ENCODE peak calls at places on chromosomes 7 and 10, in eight cellular contexts. One of them, this sample, is unnamed.

GRCh38 chr7:25790261-25790660 is 361.7 kb upstream of the NFE2L3 start:
- DNase-seq in psoas muscle: no peak
- DNase-seq in colonic mucosa: no peak
- DNase-seq in PC-3: no peak
- DNase-seq in Calu3: no peak
- DNase-seq in lung: no peak
- DNase-seq in A549: no peak
- DNase-seq in AG04450: no peak
- DNase-seq in this sample: no peak

GRCh38 chr7:122515404-122515803 is 183.5 kb downstream of the RNF133 start:
- DNase-seq in AG04450: no peak
- DNase-seq in Calu3: peak
- DNase-seq in psoas muscle: no peak
- DNase-seq in colonic mucosa: no peak
- DNase-seq in lung: no peak
- DNase-seq in A549: no peak
- DNase-seq in PC-3: no peak
- DNase-seq in this sample: no peak

GRCh38 chr10:1454428-1454827 is 282.9 kb downstream of the ADARB2 start:
- DNase-seq in colonic mucosa: no peak
- DNase-seq in PC-3: no peak
- DNase-seq in A549: no peak
- DNase-seq in AG04450: no peak
- DNase-seq in lung: no peak
- DNase-seq in Calu3: no peak
- DNase-seq in psoas muscle: no peak
- DNase-seq in this sample: no peak

GRCh38 chr10:22570733-22571430 is 143.5 kb downstream of the PIP4K2A start:
- DNase-seq in lung: no peak
- DNase-seq in A549: no peak
- DNase-seq in AG04450: no peak
- DNase-seq in PC-3: no peak
- DNase-seq in Calu3: no peak
- DNase-seq in colonic mucosa: no peak
- DNase-seq in psoas muscle: no peak
- DNase-seq in this sample: no peak

GRCh38 chr7:18357691-18358090 is 137.9 kb upstream of the HDAC9 start:
- DNase-seq in lung: no peak
- DNase-seq in AG04450: no peak
- DNase-seq in psoas muscle: no peak
- DNase-seq in colonic mucosa: no peak
- DNase-seq in A549: peak
- DNase-seq in Calu3: no peak
- DNase-seq in PC-3: peak
- DNase-seq in this sample: no peak

GRCh38 chr7:149624006-149624405 is 126.4 kb upstream of the ZNF746 start:
- DNase-seq in PC-3: peak
- DNase-seq in colonic mucosa: peak
- DNase-seq in lung: peak
- DNase-seq in psoas muscle: peak
- DNase-seq in A549: no peak
- DNase-seq in Calu3: peak
- DNase-seq in AG04450: no peak
- DNase-seq in this sample: peak

GRCh38 chr10:126576336-126576735 is 94.2 kb downstream of the C10orf90 start:
- DNase-seq in colonic mucosa: no peak
- DNase-seq in AG04450: no peak
- DNase-seq in Calu3: no peak
- DNase-seq in psoas muscle: no peak
- DNase-seq in lung: no peak
- DNase-seq in A549: no peak
- DNase-seq in PC-3: no peak
- DNase-seq in this sample: no peak

GRCh38 chr10:66719483-66719882 is 206.4 kb upstream of the LRRTM3 start:
- DNase-seq in A549: no peak
- DNase-seq in psoas muscle: no peak
- DNase-seq in colonic mucosa: no peak
- DNase-seq in PC-3: peak
- DNase-seq in Calu3: no peak
- DNase-seq in AG04450: no peak
- DNase-seq in lung: no peak
- DNase-seq in this sample: no peak

GRCh38 chr10:77390481-77390891 is 247.1 kb downstream of the KCNMA1 start:
- DNase-seq in colonic mucosa: no peak
- DNase-seq in psoas muscle: no peak
- DNase-seq in PC-3: peak
- DNase-seq in AG04450: no peak
- DNase-seq in A549: no peak
- DNase-seq in Calu3: no peak
- DNase-seq in lung: no peak
- DNase-seq in this sample: no peak

GRCh38 chr10:69345402-69345801 is 67.1 kb downstream of the HK1 start:
- DNase-seq in AG04450: no peak
- DNase-seq in psoas muscle: peak
- DNase-seq in colonic mucosa: no peak
- DNase-seq in Calu3: no peak
- DNase-seq in PC-3: no peak
- DNase-seq in A549: no peak
- DNase-seq in lung: no peak
- DNase-seq in this sample: no peak

GRCh38 chr10:51743146-51743545 is 43.8 kb upstream of the CSTF2T start:
- DNase-seq in PC-3: no peak
- DNase-seq in AG04450: no peak
- DNase-seq in psoas muscle: no peak
- DNase-seq in colonic mucosa: no peak
- DNase-seq in Calu3: no peak
- DNase-seq in lung: no peak
- DNase-seq in A549: no peak
- DNase-seq in this sample: no peak

GRCh38 chr7:73960548-73960947 is 67.4 kb upstream of the ELN start:
- DNase-seq in AG04450: no peak
- DNase-seq in Calu3: peak
- DNase-seq in psoas muscle: no peak
- DNase-seq in colonic mucosa: peak
- DNase-seq in PC-3: peak
- DNase-seq in lung: no peak
- DNase-seq in A549: no peak
- DNase-seq in this sample: peak

GRCh38 chr10:78619244-78619851 is 449.4 kb upstream of the ZMIZ1 start:
- DNase-seq in psoas muscle: no peak
- DNase-seq in colonic mucosa: no peak
- DNase-seq in PC-3: no peak
- DNase-seq in lung: no peak
- DNase-seq in AG04450: no peak
- DNase-seq in A549: no peak
- DNase-seq in Calu3: no peak
- DNase-seq in this sample: no peak

GRCh38 chr10:102384053-102384452 is 11.5 kb upstream of the NFKB2 start:
- DNase-seq in psoas muscle: no peak
- DNase-seq in lung: no peak
- DNase-seq in PC-3: no peak
- DNase-seq in A549: no peak
- DNase-seq in Calu3: no peak
- DNase-seq in AG04450: no peak
- DNase-seq in colonic mucosa: no peak
- DNase-seq in this sample: no peak

DNA sequence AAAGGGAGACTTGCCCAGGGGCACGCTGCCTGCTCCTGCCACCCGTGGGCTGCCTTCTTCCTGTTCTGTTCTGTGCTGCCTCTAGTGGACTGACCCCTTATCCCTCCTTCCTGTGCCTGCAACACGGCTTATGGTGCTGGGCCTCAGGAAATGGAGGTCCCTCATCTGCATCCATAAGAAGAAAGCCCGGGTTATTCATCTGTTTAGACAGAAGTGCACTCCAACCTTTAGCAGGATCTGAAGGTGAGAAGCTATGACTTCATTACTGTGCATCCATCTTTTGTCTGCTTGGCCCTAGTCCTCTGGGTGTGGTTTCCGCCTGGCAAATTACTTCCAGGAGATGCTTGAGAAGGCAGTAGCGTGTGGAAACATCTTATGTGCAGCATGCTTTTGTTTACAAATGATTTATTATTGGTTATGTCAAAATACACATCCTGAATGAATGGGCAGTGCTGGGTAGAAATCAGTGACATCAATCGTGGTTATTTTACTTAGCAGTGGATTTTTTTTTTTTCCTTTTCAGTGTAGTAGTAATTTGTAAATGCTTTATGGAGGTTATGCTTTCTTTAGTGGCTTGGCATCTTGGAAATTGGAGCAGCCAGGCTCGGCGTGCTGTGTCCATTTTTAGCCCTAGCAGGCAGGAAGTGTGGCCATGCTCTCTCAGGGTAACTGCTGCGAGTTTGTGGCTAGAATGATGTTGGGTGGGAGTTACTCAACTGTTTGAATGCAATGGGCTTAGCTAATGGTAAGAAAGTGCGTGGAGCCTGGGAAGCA is 12.7 kb downstream of the PTPRE start:
- DNase-seq in A549: no peak
- DNase-seq in PC-3: peak
- DNase-seq in lung: no peak
- DNase-seq in Calu3: no peak
- DNase-seq in psoas muscle: no peak
- DNase-seq in AG04450: no peak
- DNase-seq in colonic mucosa: no peak
- DNase-seq in this sample: no peak
- TF ChIP-seq CTCF in A549: no peak
- TF ChIP-seq CTCF in PC-3: peak
- TF ChIP-seq CTCF in lung: no peak
- TF ChIP-seq CTCF in Calu3: no peak
- TF ChIP-seq CTCF in psoas muscle: peak
- TF ChIP-seq CTCF in AG04450: no peak
- TF ChIP-seq CTCF in colonic mucosa: no peak
- TF ChIP-seq CTCF in this sample: no peak

GRCh38 chr10:99369126-99369525 is 40.0 kb downstream of the CNNM1 start:
- DNase-seq in Calu3: no peak
- DNase-seq in lung: no peak
- DNase-seq in colonic mucosa: no peak
- DNase-seq in PC-3: no peak
- DNase-seq in psoas muscle: no peak
- DNase-seq in A549: no peak
- DNase-seq in AG04450: no peak
- DNase-seq in this sample: no peak
- TF ChIP-seq CTCF in Calu3: no peak
- TF ChIP-seq CTCF in lung: no peak
- TF ChIP-seq CTCF in colonic mucosa: no peak
- TF ChIP-seq CTCF in PC-3: no peak
- TF ChIP-seq CTCF in psoas muscle: no peak
- TF ChIP-seq CTCF in A549: no peak
- TF ChIP-seq CTCF in AG04450: no peak
- TF ChIP-seq CTCF in this sample: no peak

GRCh38 chr10:30187010-30187409 is 127.6 kb upstream of the JCAD start:
- DNase-seq in PC-3: no peak
- DNase-seq in colonic mucosa: no peak
- DNase-seq in A549: no peak
- DNase-seq in Calu3: no peak
- DNase-seq in lung: no peak
- DNase-seq in psoas muscle: no peak
- DNase-seq in AG04450: no peak
- DNase-seq in this sample: no peak

GRCh38 chr10:30184397-30185033 is 125.1 kb upstream of the JCAD start:
- DNase-seq in AG04450: no peak
- DNase-seq in A549: no peak
- DNase-seq in colonic mucosa: no peak
- DNase-seq in PC-3: no peak
- DNase-seq in psoas muscle: no peak
- DNase-seq in lung: no peak
- DNase-seq in Calu3: no peak
- DNase-seq in this sample: no peak

GRCh38 chr10:30185916-30186315 is 126.5 kb upstream of the JCAD start:
- DNase-seq in lung: no peak
- DNase-seq in psoas muscle: no peak
- DNase-seq in colonic mucosa: no peak
- DNase-seq in PC-3: peak
- DNase-seq in AG04450: peak
- DNase-seq in Calu3: peak
- DNase-seq in A549: no peak
- DNase-seq in this sample: no peak

GRCh38 chr10:30188101-30188500 is 128.7 kb upstream of the JCAD start:
- DNase-seq in PC-3: no peak
- DNase-seq in lung: no peak
- DNase-seq in A549: no peak
- DNase-seq in colonic mucosa: no peak
- DNase-seq in psoas muscle: no peak
- DNase-seq in AG04450: no peak
- DNase-seq in Calu3: no peak
- DNase-seq in this sample: no peak

DNA sequence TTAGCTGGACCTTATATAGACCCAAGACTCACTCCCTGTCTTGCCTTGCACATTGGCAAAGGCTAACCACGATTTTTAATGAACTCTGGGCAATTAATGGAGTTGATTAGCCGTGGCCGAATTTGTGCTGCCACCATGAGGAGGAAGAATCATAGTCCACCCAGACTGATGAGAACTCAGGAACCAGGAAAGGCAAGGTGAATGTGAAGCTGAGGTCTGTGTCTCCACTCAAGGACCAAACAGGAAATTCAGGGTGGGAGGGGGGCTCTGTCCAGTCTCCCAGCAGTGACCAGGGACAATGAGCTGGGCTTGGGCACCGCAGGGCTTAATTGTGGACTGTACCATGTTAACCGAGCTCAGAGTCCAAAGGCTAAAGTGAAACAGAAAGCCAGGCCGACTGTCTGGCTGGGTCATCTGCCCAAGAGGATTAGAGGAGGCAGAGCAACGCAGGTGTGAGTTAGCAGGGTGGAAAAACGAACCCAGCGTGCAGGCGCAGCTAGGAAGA is 127.0 kb upstream of the JCAD start:
- DNase-seq in AG04450: no peak
- DNase-seq in PC-3: no peak
- DNase-seq in Calu3: peak
- DNase-seq in lung: no peak
- DNase-seq in A549: no peak
- DNase-seq in colonic mucosa: no peak
- DNase-seq in psoas muscle: no peak
- DNase-seq in this sample: no peak
- TF ChIP-seq CTCF in AG04450: peak
- TF ChIP-seq CTCF in PC-3: peak
- TF ChIP-seq CTCF in Calu3: no peak
- TF ChIP-seq CTCF in lung: peak
- TF ChIP-seq CTCF in A549: peak
- TF ChIP-seq CTCF in colonic mucosa: no peak
- TF ChIP-seq CTCF in psoas muscle: no peak
- TF ChIP-seq CTCF in this sample: no peak

DNA sequence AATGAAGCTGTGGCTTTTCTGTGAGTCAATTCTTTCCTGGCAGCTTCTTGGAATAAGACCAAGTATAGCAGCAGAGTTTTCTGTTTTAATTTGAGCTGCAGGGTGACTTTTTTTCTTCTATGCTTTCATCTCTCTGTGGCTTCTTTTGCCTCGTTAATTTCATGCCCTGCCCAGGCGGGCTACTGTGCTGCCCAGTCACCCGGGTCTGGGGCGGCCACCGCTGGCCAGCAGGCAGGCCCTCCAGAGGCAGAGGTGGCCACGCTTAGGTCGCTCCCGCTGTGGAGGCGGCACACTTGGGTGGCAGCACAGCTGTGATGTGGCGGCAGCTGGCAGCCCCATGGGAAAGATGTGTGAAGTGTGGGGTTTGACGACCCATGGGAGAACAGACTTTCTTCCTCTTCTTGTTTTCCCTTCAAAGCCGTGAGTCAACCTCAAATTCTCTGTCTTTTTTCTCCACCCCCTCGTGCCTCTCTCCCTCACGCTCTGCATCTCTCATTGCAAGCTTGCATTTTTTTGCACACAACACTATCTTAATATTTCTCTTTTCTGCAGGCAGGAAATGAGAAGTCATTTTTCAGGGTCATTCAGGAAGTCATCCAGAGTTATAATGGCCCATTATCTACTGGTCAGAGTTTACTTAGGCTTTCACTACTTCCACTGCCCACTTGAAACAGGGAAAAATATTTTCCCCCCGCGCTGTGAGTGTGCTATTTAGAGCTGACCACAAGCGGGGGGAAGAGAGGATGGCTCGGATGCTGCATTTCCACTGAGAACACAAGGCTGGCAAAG is 67.8 kb downstream of the EGFR start:
- DNase-seq in colonic mucosa: no peak
- DNase-seq in psoas muscle: no peak
- DNase-seq in PC-3: peak
- DNase-seq in lung: peak
- DNase-seq in AG04450: peak
- DNase-seq in Calu3: no peak
- DNase-seq in A549: no peak
- DNase-seq in this sample: no peak
- TF ChIP-seq CTCF in colonic mucosa: no peak
- TF ChIP-seq CTCF in psoas muscle: no peak
- TF ChIP-seq CTCF in PC-3: no peak
- TF ChIP-seq CTCF in lung: no peak
- TF ChIP-seq CTCF in AG04450: no peak
- TF ChIP-seq CTCF in Calu3: no peak
- TF ChIP-seq CTCF in A549: no peak
- TF ChIP-seq CTCF in this sample: no peak

This sample was measured in mucosa of descending colon.